ENCODE peak calls at places on chromosomes 7 and 10, in ten cellular contexts. One of them, this sample, is unnamed.

GRCh38 chr10:93072225-93072712 is 1.4 kb upstream of the CYP26A1 start:
- DNase-seq in thyroid gland: no peak
- DNase-seq in pancreas: peak; percentile 61
- DNase-seq in GM23248: peak; percentile 18
- DNase-seq in naive thymus-derived CD4-positive, alpha-beta T cell: no peak
- DNase-seq in RWPE2: no peak
- DNase-seq in A673: no peak
- DNase-seq in neural progenitor cell: no peak
- DNase-seq in fibroblast of lung: no peak
- DNase-seq in right lobe of liver: no peak
- DNase-seq in this sample: no peak

GRCh38 chr7:36303202-36304098 is 86.2 kb upstream of the ANLN start:
- DNase-seq in right lobe of liver: peak; percentile 87
- DNase-seq in RWPE2: peak; percentile 38
- DNase-seq in naive thymus-derived CD4-positive, alpha-beta T cell: no peak
- DNase-seq in fibroblast of lung: peak; percentile 90
- DNase-seq in A673: peak; percentile 97
- DNase-seq in pancreas: no peak
- DNase-seq in GM23248: peak; percentile 100
- DNase-seq in thyroid gland: peak; percentile 98
- DNase-seq in neural progenitor cell: peak; percentile 57
- DNase-seq in this sample: peak; percentile 88

GRCh38 chr10:436911-437665 is 252.4 kb downstream of the DIP2C start:
- DNase-seq in thyroid gland: no peak
- DNase-seq in pancreas: no peak
- DNase-seq in right lobe of liver: no peak
- DNase-seq in GM23248: no peak
- DNase-seq in RWPE2: no peak
- DNase-seq in A673: no peak
- DNase-seq in fibroblast of lung: no peak
- DNase-seq in naive thymus-derived CD4-positive, alpha-beta T cell: no peak
- DNase-seq in neural progenitor cell: no peak
- DNase-seq in this sample: no peak

GRCh38 chr10:35336084-35336831 is at the start of gene CCNY:
- DNase-seq in thyroid gland: peak; percentile 77
- DNase-seq in A673: peak; percentile 85
- DNase-seq in neural progenitor cell: peak; percentile 87
- DNase-seq in RWPE2: peak; percentile 78
- DNase-seq in naive thymus-derived CD4-positive, alpha-beta T cell: peak; percentile 75
- DNase-seq in GM23248: peak; percentile 85
- DNase-seq in right lobe of liver: peak; percentile 89
- DNase-seq in pancreas: peak; percentile 93
- DNase-seq in fibroblast of lung: peak; percentile 68
- DNase-seq in this sample: no peak

GRCh38 chr7:24436131-24436920 is 136.9 kb upstream of the PALS2 start:
- DNase-seq in thyroid gland: no peak
- DNase-seq in GM23248: no peak
- DNase-seq in naive thymus-derived CD4-positive, alpha-beta T cell: no peak
- DNase-seq in neural progenitor cell: no peak
- DNase-seq in pancreas: no peak
- DNase-seq in fibroblast of lung: no peak
- DNase-seq in A673: no peak
- DNase-seq in right lobe of liver: no peak
- DNase-seq in RWPE2: no peak
- DNase-seq in this sample: no peak

GRCh38 chr10:34124522-34125035 is 690.5 kb downstream of the PARD3 start:
- DNase-seq in RWPE2: no peak
- DNase-seq in pancreas: no peak
- DNase-seq in thyroid gland: peak; percentile 56
- DNase-seq in naive thymus-derived CD4-positive, alpha-beta T cell: no peak
- DNase-seq in neural progenitor cell: no peak
- DNase-seq in A673: peak; percentile 57
- DNase-seq in right lobe of liver: peak; percentile 53
- DNase-seq in GM23248: peak; percentile 77
- DNase-seq in fibroblast of lung: peak; percentile 75
- DNase-seq in this sample: peak; percentile 72

GRCh38 chr10:71531485-71532446 is 135.0 kb downstream of the CDH23 start:
- DNase-seq in GM23248: peak; percentile 13
- DNase-seq in naive thymus-derived CD4-positive, alpha-beta T cell: no peak
- DNase-seq in neural progenitor cell: peak; percentile 49
- DNase-seq in pancreas: no peak
- DNase-seq in A673: no peak
- DNase-seq in RWPE2: no peak
- DNase-seq in thyroid gland: no peak
- DNase-seq in fibroblast of lung: no peak
- DNase-seq in right lobe of liver: no peak
- DNase-seq in this sample: peak; percentile 32

GRCh38 chr7:153473189-153473588 is 579.0 kb upstream of the DPP6 start:
- DNase-seq in pancreas: no peak
- DNase-seq in naive thymus-derived CD4-positive, alpha-beta T cell: no peak
- DNase-seq in GM23248: no peak
- DNase-seq in fibroblast of lung: no peak
- DNase-seq in neural progenitor cell: no peak
- DNase-seq in A673: no peak
- DNase-seq in RWPE2: no peak
- DNase-seq in thyroid gland: no peak
- DNase-seq in right lobe of liver: no peak
- DNase-seq in this sample: no peak

GRCh38 chr7:139731802-139732470 is 45.9 kb downstream of the HIPK2 start:
- DNase-seq in RWPE2: peak; percentile 87
- DNase-seq in right lobe of liver: peak; percentile 86
- DNase-seq in naive thymus-derived CD4-positive, alpha-beta T cell: no peak
- DNase-seq in A673: peak; percentile 88
- DNase-seq in pancreas: peak; percentile 82
- DNase-seq in neural progenitor cell: no peak
- DNase-seq in GM23248: peak; percentile 92
- DNase-seq in thyroid gland: peak; percentile 95
- DNase-seq in fibroblast of lung: peak; percentile 83
- DNase-seq in this sample: peak; percentile 92

GRCh38 chr7:101519324-101520017 is 109.6 kb downstream of the MYL10 start:
- DNase-seq in pancreas: no peak
- DNase-seq in fibroblast of lung: peak; percentile 66
- DNase-seq in neural progenitor cell: no peak
- DNase-seq in A673: no peak
- DNase-seq in naive thymus-derived CD4-positive, alpha-beta T cell: no peak
- DNase-seq in GM23248: peak; percentile 69
- DNase-seq in thyroid gland: no peak
- DNase-seq in right lobe of liver: no peak
- DNase-seq in RWPE2: no peak
- DNase-seq in this sample: no peak

GRCh38 chr7:105776068-105776790 is 100.2 kb downstream of the ATXN7L1 start:
- DNase-seq in right lobe of liver: no peak
- DNase-seq in thyroid gland: peak; percentile 19
- DNase-seq in fibroblast of lung: peak; percentile 100
- DNase-seq in neural progenitor cell: peak; percentile 51
- DNase-seq in A673: no peak
- DNase-seq in naive thymus-derived CD4-positive, alpha-beta T cell: no peak
- DNase-seq in pancreas: no peak
- DNase-seq in RWPE2: peak; percentile 92
- DNase-seq in GM23248: peak; percentile 100
- DNase-seq in this sample: peak; percentile 62

GRCh38 chr7:142519077-142519789 is 230.0 kb upstream of the PRSS1 start:
- DNase-seq in right lobe of liver: no peak
- DNase-seq in fibroblast of lung: no peak
- DNase-seq in A673: no peak
- DNase-seq in RWPE2: no peak
- DNase-seq in GM23248: peak; percentile 29
- DNase-seq in naive thymus-derived CD4-positive, alpha-beta T cell: no peak
- DNase-seq in pancreas: no peak
- DNase-seq in thyroid gland: no peak
- DNase-seq in neural progenitor cell: no peak
- DNase-seq in this sample: no peak

GRCh38 chr7:55074008-55074499 is 55.2 kb downstream of the EGFR start:
- DNase-seq in fibroblast of lung: peak; percentile 91
- DNase-seq in A673: no peak
- DNase-seq in right lobe of liver: no peak
- DNase-seq in naive thymus-derived CD4-positive, alpha-beta T cell: no peak
- DNase-seq in RWPE2: peak; percentile 93
- DNase-seq in GM23248: peak; percentile 92
- DNase-seq in pancreas: no peak
- DNase-seq in neural progenitor cell: no peak
- DNase-seq in thyroid gland: no peak
- DNase-seq in this sample: peak; percentile 95

GRCh38 chr10:132786279-132786528 is 257 bp upstream of the NKX6-2 start:
- DNase-seq in fibroblast of lung: no peak
- DNase-seq in right lobe of liver: no peak
- DNase-seq in RWPE2: no peak
- DNase-seq in naive thymus-derived CD4-positive, alpha-beta T cell: no peak
- DNase-seq in A673: no peak
- DNase-seq in GM23248: no peak
- DNase-seq in neural progenitor cell: no peak
- DNase-seq in thyroid gland: no peak
- DNase-seq in pancreas: no peak
- DNase-seq in this sample: no peak
- H3K27me3 ChIP-seq in fibroblast of lung: peaks cover 33% of the 10 kb centered on the region
- H3K27me3 ChIP-seq in right lobe of liver: peaks cover 21% of the 10 kb centered on the region
- H3K27me3 ChIP-seq in RWPE2: peaks cover 68% of the 10 kb centered on the region
- H3K27me3 ChIP-seq in naive thymus-derived CD4-positive, alpha-beta T cell: peaks cover 3% of the 10 kb centered on the region
- H3K27me3 ChIP-seq in A673: peaks cover 80% of the 10 kb centered on the region
- H3K27me3 ChIP-seq in GM23248: peaks cover 40% of the 10 kb centered on the region
- H3K27me3 ChIP-seq in neural progenitor cell: peaks cover 98% of the 10 kb centered on the region
- H3K27me3 ChIP-seq in thyroid gland: peaks cover 18% of the 10 kb centered on the region
- H3K27me3 ChIP-seq in pancreas: peaks cover 36% of the 10 kb centered on the region
- H3K27me3 ChIP-seq in this sample: peaks cover 17% of the 10 kb centered on the region

DNA sequence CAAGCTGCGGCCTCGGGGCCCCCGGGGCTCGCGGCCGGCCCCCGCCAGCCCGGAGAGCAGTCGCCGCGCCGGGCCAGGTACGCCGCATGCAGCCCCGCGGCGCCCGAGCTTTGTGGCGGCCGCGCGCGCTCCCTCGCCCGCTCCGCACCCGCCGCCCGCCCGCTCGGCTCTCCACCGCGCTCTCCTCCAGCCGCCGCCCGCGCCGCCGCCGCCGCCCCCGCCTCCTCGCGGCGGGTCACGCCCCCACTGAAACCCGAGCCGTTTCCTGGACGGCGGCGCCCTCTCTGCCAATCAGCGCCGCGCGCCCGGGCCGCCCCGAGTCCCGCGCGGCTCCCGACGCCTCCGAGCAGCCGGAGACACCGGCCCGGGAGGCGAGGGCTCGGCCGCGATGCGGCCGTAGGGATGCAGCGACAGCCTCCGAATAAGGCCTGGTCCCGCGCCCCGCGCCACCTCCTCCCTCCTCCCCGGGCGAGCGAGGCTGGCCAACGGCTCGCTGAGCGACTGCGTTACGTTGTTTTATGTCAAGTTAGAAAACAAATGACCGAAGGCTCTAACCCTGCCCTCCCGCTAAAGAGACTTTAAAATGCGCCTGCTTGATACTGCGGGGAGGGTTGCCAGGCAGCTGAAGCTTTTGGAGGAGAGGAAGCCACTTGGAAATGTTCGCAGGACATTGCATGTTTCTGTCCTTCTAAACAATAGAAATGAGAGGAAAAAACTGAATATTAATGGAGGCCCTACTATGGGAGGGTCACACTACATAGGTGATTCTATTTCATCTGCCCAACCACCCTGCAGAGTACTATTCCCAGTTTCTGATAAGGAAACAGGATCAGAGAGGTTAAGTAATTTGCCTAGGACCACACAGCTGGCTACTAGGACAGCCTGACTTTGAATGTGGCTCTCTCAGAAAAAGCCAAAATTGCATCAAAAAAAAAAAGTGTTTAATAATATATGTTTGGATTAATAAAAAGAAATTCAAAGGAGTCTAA is at the start of gene FGFR2:
- DNase-seq in fibroblast of lung: peak; percentile 66
- DNase-seq in GM23248: peak; percentile 67
- DNase-seq in neural progenitor cell: peak; percentile 98
- DNase-seq in pancreas: peak; percentile 93
- DNase-seq in thyroid gland: peak; percentile 88
- DNase-seq in A673: peak; percentile 84
- DNase-seq in naive thymus-derived CD4-positive, alpha-beta T cell: no peak
- DNase-seq in RWPE2: peak; percentile 77
- DNase-seq in right lobe of liver: peak; percentile 86
- DNase-seq in this sample: no peak
- H3K4me3 ChIP-seq in fibroblast of lung: peak within 1 kb of the TSS; percentile 28
- H3K4me3 ChIP-seq in GM23248: peak within 1 kb of the TSS; percentile 57
- H3K4me3 ChIP-seq in neural progenitor cell: peak within 1 kb of the TSS; percentile 82
- H3K4me3 ChIP-seq in pancreas: peak within 1 kb of the TSS; percentile 54
- H3K4me3 ChIP-seq in thyroid gland: peak within 1 kb of the TSS; percentile 67
- H3K4me3 ChIP-seq in A673: peak within 1 kb of the TSS; percentile 41
- H3K4me3 ChIP-seq in naive thymus-derived CD4-positive, alpha-beta T cell: no peak within 1 kb of the TSS
- H3K4me3 ChIP-seq in RWPE2: peak within 1 kb of the TSS; percentile 64
- H3K4me3 ChIP-seq in right lobe of liver: peak within 1 kb of the TSS; percentile 48
- H3K4me3 ChIP-seq in this sample: peak within 1 kb of the TSS; percentile 81

GRCh38 chr10:128377364-128377987 is 251.3 kb upstream of the MKI67 start:
- DNase-seq in right lobe of liver: no peak
- DNase-seq in pancreas: no peak
- DNase-seq in neural progenitor cell: no peak
- DNase-seq in RWPE2: no peak
- DNase-seq in A673: no peak
- DNase-seq in naive thymus-derived CD4-positive, alpha-beta T cell: no peak
- DNase-seq in GM23248: no peak
- DNase-seq in fibroblast of lung: no peak
- DNase-seq in thyroid gland: no peak
- DNase-seq in this sample: no peak
- H3K27me3 ChIP-seq in right lobe of liver: no peaks in the 10 kb centered on the region
- H3K27me3 ChIP-seq in pancreas: no peaks in the 10 kb centered on the region
- H3K27me3 ChIP-seq in neural progenitor cell: no peaks in the 10 kb centered on the region
- H3K27me3 ChIP-seq in RWPE2: no peaks in the 10 kb centered on the region
- H3K27me3 ChIP-seq in A673: peaks cover 77% of the 10 kb centered on the region
- H3K27me3 ChIP-seq in naive thymus-derived CD4-positive, alpha-beta T cell: no peaks in the 10 kb centered on the region
- H3K27me3 ChIP-seq in GM23248: no peaks in the 10 kb centered on the region
- H3K27me3 ChIP-seq in fibroblast of lung: no peaks in the 10 kb centered on the region
- H3K27me3 ChIP-seq in thyroid gland: no peaks in the 10 kb centered on the region
- H3K27me3 ChIP-seq in this sample: no peaks in the 10 kb centered on the region

GRCh38 chr10:102712089-102712488 is 2.1 kb downstream of the ARL3 start:
- DNase-seq in A673: no peak
- DNase-seq in neural progenitor cell: no peak
- DNase-seq in GM23248: no peak
- DNase-seq in RWPE2: no peak
- DNase-seq in right lobe of liver: no peak
- DNase-seq in fibroblast of lung: no peak
- DNase-seq in thyroid gland: no peak
- DNase-seq in naive thymus-derived CD4-positive, alpha-beta T cell: no peak
- DNase-seq in pancreas: no peak
- DNase-seq in this sample: no peak

GRCh38 chr10:102714621-102715455 is at the start of gene SFXN2:
- DNase-seq in naive thymus-derived CD4-positive, alpha-beta T cell: peak; percentile 51
- DNase-seq in GM23248: peak; percentile 46
- DNase-seq in fibroblast of lung: no peak
- DNase-seq in thyroid gland: peak; percentile 69
- DNase-seq in A673: peak; percentile 54
- DNase-seq in pancreas: peak; percentile 75
- DNase-seq in neural progenitor cell: peak; percentile 76
- DNase-seq in RWPE2: no peak
- DNase-seq in right lobe of liver: peak; percentile 69
- DNase-seq in this sample: no peak

GRCh38 chr10:102713814-102714620 is at the start of gene ARL3:
- DNase-seq in pancreas: peak; percentile 97
- DNase-seq in naive thymus-derived CD4-positive, alpha-beta T cell: peak; percentile 89
- DNase-seq in thyroid gland: peak; percentile 99
- DNase-seq in fibroblast of lung: peak; percentile 99
- DNase-seq in neural progenitor cell: peak; percentile 100
- DNase-seq in right lobe of liver: peak; percentile 99
- DNase-seq in GM23248: peak; percentile 100
- DNase-seq in RWPE2: peak; percentile 99
- DNase-seq in A673: peak; percentile 100
- DNase-seq in this sample: peak; percentile 91

GRCh38 chr10:102713483-102713813 is 749 bp downstream of the ARL3 start:
- DNase-seq in GM23248: no peak
- DNase-seq in RWPE2: no peak
- DNase-seq in pancreas: no peak
- DNase-seq in thyroid gland: no peak
- DNase-seq in neural progenitor cell: no peak
- DNase-seq in naive thymus-derived CD4-positive, alpha-beta T cell: no peak
- DNase-seq in right lobe of liver: no peak
- DNase-seq in A673: no peak
- DNase-seq in fibroblast of lung: no peak
- DNase-seq in this sample: peak; percentile 20

GRCh38 chr10:102712843-102713242 is 1.4 kb downstream of the ARL3 start:
- DNase-seq in neural progenitor cell: no peak
- DNase-seq in naive thymus-derived CD4-positive, alpha-beta T cell: no peak
- DNase-seq in GM23248: peak; percentile 34
- DNase-seq in A673: no peak
- DNase-seq in right lobe of liver: no peak
- DNase-seq in thyroid gland: no peak
- DNase-seq in pancreas: no peak
- DNase-seq in fibroblast of lung: no peak
- DNase-seq in RWPE2: no peak
- DNase-seq in this sample: no peak
- H3K4me3 ChIP-seq in neural progenitor cell: peak overlapping the region; percentile 75
- H3K4me3 ChIP-seq in naive thymus-derived CD4-positive, alpha-beta T cell: peak overlapping the region; percentile 98
- H3K4me3 ChIP-seq in GM23248: peak overlapping the region; percentile 85
- H3K4me3 ChIP-seq in A673: peak overlapping the region; percentile 74
- H3K4me3 ChIP-seq in right lobe of liver: peak overlapping the region; percentile 91
- H3K4me3 ChIP-seq in thyroid gland: peak overlapping the region; percentile 81
- H3K4me3 ChIP-seq in pancreas: no peak overlapping the region
- H3K4me3 ChIP-seq in fibroblast of lung: peak overlapping the region; percentile 79
- H3K4me3 ChIP-seq in RWPE2: peak overlapping the region; percentile 94
- H3K4me3 ChIP-seq in this sample: no peak overlapping the region

This sample was measured in bronchial epithelial cell.